ENCODE peak calls at places on chromosomes 1 and 21, in six cellular contexts. One of them, this sample, is unnamed. For H3K4me1, the result is how much of the 10 kb centered on the place peaks cover.

GRCh38 chr1:32361308-32361673 is 994 bp downstream of the FAM229A start:
- DNase-seq in mesendoderm: peak
- DNase-seq in IMR-90: no peak
- DNase-seq in ovary: peak
- DNase-seq in kidney: peak
- DNase-seq in upper lobe of right lung: no peak
- DNase-seq in this sample: no peak

GRCh38 chr1:194629011-194629410 is 1442.6 kb upstream of the B3GALT2 start:
- DNase-seq in mesendoderm: peak
- DNase-seq in IMR-90: no peak
- DNase-seq in ovary: no peak
- DNase-seq in kidney: no peak
- DNase-seq in upper lobe of right lung: no peak
- DNase-seq in this sample: no peak

GRCh38 chr1:22342734-22343191 is 108.9 kb upstream of the ZBTB40 start:
- DNase-seq in mesendoderm: no peak
- DNase-seq in IMR-90: no peak
- DNase-seq in ovary: no peak
- DNase-seq in kidney: no peak
- DNase-seq in upper lobe of right lung: no peak
- DNase-seq in this sample: no peak

GRCh38 chr1:171081220-171081993 is 9.3 kb upstream of the FMO3 start:
- DNase-seq in mesendoderm: peak
- DNase-seq in IMR-90: peak
- DNase-seq in ovary: no peak
- DNase-seq in kidney: no peak
- DNase-seq in upper lobe of right lung: no peak
- DNase-seq in this sample: no peak

GRCh38 chr21:43764576-43765495 is 11.3 kb downstream of the CSTB start:
- DNase-seq in mesendoderm: no peak
- DNase-seq in IMR-90: no peak
- DNase-seq in ovary: no peak
- DNase-seq in kidney: no peak
- DNase-seq in upper lobe of right lung: no peak
- DNase-seq in this sample: no peak

GRCh38 chr1:168422203-168422848 is 121.5 kb downstream of the XCL2 start:
- DNase-seq in mesendoderm: peak
- DNase-seq in IMR-90: no peak
- DNase-seq in ovary: no peak
- DNase-seq in kidney: no peak
- DNase-seq in upper lobe of right lung: no peak
- DNase-seq in this sample: no peak

GRCh38 chr1:210233495-210234253 is 1.1 kb downstream of the SERTAD4 start:
- DNase-seq in mesendoderm: peak
- DNase-seq in IMR-90: peak
- DNase-seq in ovary: peak
- DNase-seq in kidney: peak
- DNase-seq in upper lobe of right lung: peak
- DNase-seq in this sample: no peak

GRCh38 chr1:242467556-242468145 is 56.8 kb downstream of the PLD5 start:
- DNase-seq in mesendoderm: peak
- DNase-seq in IMR-90: peak
- DNase-seq in ovary: peak
- DNase-seq in kidney: no peak
- DNase-seq in upper lobe of right lung: no peak
- DNase-seq in this sample: no peak

GRCh38 chr1:99682291-99682751 is 36.4 kb downstream of the PALMD start:
- DNase-seq in mesendoderm: no peak
- DNase-seq in IMR-90: peak
- DNase-seq in ovary: no peak
- DNase-seq in kidney: no peak
- DNase-seq in upper lobe of right lung: no peak
- DNase-seq in this sample: no peak

GRCh38 chr21:44438531-44439210 is 16.6 kb upstream of the LRRC3 start:
- DNase-seq in mesendoderm: no peak
- DNase-seq in IMR-90: no peak
- DNase-seq in ovary: no peak
- DNase-seq in kidney: peak
- DNase-seq in upper lobe of right lung: peak
- DNase-seq in this sample: no peak

GRCh38 chr1:181126871-181127587 is 38.5 kb downstream of the IER5 start:
- DNase-seq in mesendoderm: no peak
- DNase-seq in IMR-90: no peak
- DNase-seq in ovary: no peak
- DNase-seq in kidney: no peak
- DNase-seq in upper lobe of right lung: no peak
- DNase-seq in this sample: no peak

GRCh38 chr1:113146242-113147072 is 73.5 kb downstream of the LRIG2 start:
- DNase-seq in mesendoderm: peak
- DNase-seq in IMR-90: peak
- DNase-seq in ovary: no peak
- DNase-seq in kidney: no peak
- DNase-seq in upper lobe of right lung: no peak
- DNase-seq in this sample: peak

GRCh38 chr21:41396452-41397107 is 29.5 kb upstream of the MX1 start:
- DNase-seq in mesendoderm: peak
- DNase-seq in IMR-90: no peak
- DNase-seq in ovary: no peak
- DNase-seq in kidney: peak
- DNase-seq in upper lobe of right lung: peak
- DNase-seq in this sample: no peak

GRCh38 chr1:207323425-207323976 is 2.0 kb downstream of the CD55 start:
- DNase-seq in mesendoderm: no peak
- DNase-seq in IMR-90: no peak
- DNase-seq in ovary: no peak
- DNase-seq in kidney: no peak
- DNase-seq in upper lobe of right lung: no peak
- DNase-seq in this sample: no peak

GRCh38 chr1:25257176-25257575 is 9.9 kb upstream of the RSRP1 start:
- DNase-seq in mesendoderm: no peak
- DNase-seq in IMR-90: peak
- DNase-seq in ovary: no peak
- DNase-seq in kidney: no peak
- DNase-seq in upper lobe of right lung: no peak
- DNase-seq in this sample: no peak

GRCh38 chr1:243596441-243597183 is 253.4 kb downstream of the AKT3 start:
- DNase-seq in mesendoderm: no peak
- DNase-seq in IMR-90: peak
- DNase-seq in ovary: no peak
- DNase-seq in kidney: no peak
- DNase-seq in upper lobe of right lung: no peak
- DNase-seq in this sample: peak

GRCh38 chr1:233113009-233113712 is 162.8 kb downstream of the NTPCR start:
- DNase-seq in mesendoderm: peak
- DNase-seq in IMR-90: peak
- DNase-seq in ovary: peak
- DNase-seq in kidney: peak
- DNase-seq in upper lobe of right lung: peak
- DNase-seq in this sample: no peak

GRCh38 chr1:224182057-224182865 is 779 bp upstream of the DEGS1 start:
- DNase-seq in mesendoderm: no peak
- DNase-seq in IMR-90: no peak
- DNase-seq in ovary: no peak
- DNase-seq in kidney: no peak
- DNase-seq in upper lobe of right lung: no peak
- DNase-seq in this sample: peak

GRCh38 chr1:47781171-47781959 is 215.8 kb downstream of the TRABD2B start:
- DNase-seq in mesendoderm: no peak
- DNase-seq in IMR-90: no peak
- DNase-seq in ovary: no peak
- DNase-seq in kidney: no peak
- DNase-seq in upper lobe of right lung: no peak
- DNase-seq in this sample: no peak

GRCh38 chr21:38136201-38136600 is 120.6 kb upstream of the KCNJ15 start:
- DNase-seq in mesendoderm: no peak
- DNase-seq in IMR-90: peak
- DNase-seq in ovary: no peak
- DNase-seq in kidney: no peak
- DNase-seq in upper lobe of right lung: no peak
- DNase-seq in this sample: no peak

DNA sequence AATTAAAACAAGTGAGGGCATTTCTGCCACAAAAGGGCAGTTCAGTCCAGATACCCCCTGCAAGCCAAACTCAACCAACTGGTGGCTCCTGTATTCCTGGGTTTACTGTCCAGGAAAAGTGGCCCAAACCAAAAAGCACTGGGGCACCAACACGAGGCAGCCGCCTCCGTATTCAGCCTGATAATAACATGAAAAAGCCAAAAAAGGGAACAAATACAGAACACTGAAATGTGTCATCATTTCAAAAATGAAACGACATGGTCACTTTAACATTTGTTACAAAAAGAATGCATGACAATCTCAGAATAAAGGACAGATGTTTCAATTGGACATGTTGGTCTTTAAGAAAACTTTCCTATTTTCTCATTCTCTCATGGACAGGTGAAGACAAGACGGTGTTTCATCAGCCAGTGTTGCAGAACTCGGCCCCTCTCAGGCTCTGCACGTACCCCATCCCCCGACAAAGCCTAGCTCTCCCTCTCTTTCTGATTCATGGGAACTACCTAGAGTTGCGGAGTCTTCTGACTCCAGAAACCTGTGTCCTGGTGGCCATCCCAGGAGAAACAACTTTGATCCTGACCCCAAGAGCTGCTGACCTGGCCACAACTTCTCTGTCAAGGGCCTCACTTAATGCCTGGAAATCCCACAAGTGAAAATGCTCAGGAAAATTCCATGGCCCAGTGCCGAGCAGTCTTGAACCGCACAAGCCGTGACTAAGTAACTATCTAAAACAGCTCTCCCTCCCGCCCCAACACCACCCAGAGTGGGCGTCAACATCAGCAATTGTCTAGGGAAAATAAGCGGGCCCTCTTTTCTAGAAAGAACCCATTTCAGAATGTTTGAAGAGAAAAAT is 27.1 kb downstream of the ZBTB17 start:
- DNase-seq in mesendoderm: peak
- DNase-seq in IMR-90: peak
- DNase-seq in ovary: peak
- DNase-seq in kidney: peak
- DNase-seq in upper lobe of right lung: peak
- DNase-seq in this sample: no peak
- H3K4me1 ChIP-seq in mesendoderm: under half
- H3K4me1 ChIP-seq in IMR-90: under half
- H3K4me1 ChIP-seq in ovary: under half
- H3K4me1 ChIP-seq in kidney: under half
- H3K4me1 ChIP-seq in upper lobe of right lung: half or more
- H3K4me1 ChIP-seq in this sample: half or more

GRCh38 chr1:7533006-7533405 is 238.1 kb upstream of the VAMP3 start:
- DNase-seq in mesendoderm: no peak
- DNase-seq in IMR-90: no peak
- DNase-seq in ovary: no peak
- DNase-seq in kidney: peak
- DNase-seq in upper lobe of right lung: no peak
- DNase-seq in this sample: no peak
- H3K27ac ChIP-seq in mesendoderm: no peak
- H3K27ac ChIP-seq in IMR-90: no peak
- H3K27ac ChIP-seq in ovary: no peak
- H3K27ac ChIP-seq in kidney: no peak
- H3K27ac ChIP-seq in upper lobe of right lung: no peak
- H3K27ac ChIP-seq in this sample: no peak

DNA sequence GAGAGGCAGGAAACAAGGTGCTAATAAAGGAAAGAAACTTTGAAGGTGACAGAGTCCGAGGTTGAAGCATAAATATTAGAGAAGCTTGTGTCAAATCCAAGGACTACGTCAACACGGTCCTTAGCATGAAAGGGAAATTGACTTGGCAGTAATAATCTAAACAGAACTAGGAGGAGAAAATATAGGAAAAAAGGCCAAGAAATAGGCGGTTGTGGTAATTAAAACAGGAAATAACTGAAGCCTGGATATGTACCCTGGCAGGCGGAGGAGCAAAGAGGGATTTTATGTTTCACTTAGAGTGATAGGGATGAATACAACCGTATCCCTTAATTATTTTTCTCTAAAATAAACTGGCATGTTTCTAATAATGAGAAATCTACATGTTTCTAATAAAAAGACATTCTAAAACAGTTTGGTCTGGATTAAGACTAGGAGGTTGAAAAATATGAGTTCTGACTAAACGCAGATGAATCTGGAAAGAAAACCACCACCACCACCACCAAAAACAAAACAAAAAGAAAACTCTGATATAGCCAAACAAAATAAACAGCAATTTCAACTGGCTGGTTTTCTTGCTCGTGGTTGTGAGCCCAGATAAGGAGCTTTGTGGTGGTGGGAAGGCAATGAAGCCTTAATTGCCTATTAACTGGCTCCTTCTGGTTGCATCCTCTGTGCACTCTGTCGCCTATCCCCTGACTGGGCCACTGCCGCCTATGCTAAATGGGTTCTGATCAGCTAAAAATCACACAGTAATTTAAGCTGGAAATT is 334.2 kb upstream of the SNX7 start:
- DNase-seq in mesendoderm: peak
- DNase-seq in IMR-90: peak
- DNase-seq in ovary: no peak
- DNase-seq in kidney: no peak
- DNase-seq in upper lobe of right lung: no peak
- DNase-seq in this sample: no peak
- H3K4me3 ChIP-seq in mesendoderm: no peak
- H3K4me3 ChIP-seq in IMR-90: no peak
- H3K4me3 ChIP-seq in ovary: no peak
- H3K4me3 ChIP-seq in kidney: no peak
- H3K4me3 ChIP-seq in upper lobe of right lung: no peak
- H3K4me3 ChIP-seq in this sample: no peak

DNA sequence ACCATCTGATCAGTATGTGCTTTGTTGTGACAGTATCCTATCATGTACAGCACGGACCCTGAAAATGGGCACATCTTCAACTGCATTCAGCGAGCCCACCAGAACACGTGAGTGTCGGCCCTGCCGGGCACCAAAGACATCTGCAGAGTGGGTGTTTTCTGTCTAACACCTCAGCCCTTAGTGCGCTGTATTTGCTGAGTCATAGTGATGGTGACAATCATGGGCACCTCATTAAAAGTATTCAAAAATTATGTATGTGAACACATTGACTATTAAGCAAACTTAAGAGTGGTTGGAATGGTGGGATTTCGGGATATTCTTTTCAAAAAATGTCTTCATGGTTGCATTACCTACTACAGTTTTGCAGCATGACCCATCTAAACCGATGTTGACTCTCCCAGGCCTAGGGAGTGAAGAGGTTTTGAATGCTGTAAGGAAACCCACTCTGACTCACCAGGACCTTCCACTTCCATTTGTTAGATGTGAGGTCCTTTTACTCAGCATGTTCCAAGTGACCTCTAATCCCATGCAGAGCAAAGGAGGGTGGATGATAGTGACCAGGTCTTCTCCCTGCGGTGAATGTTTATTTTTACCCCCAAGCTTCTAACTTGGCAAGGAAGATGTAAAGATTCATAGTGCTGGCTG is 20.1 kb downstream of the MGST3 start:
- DNase-seq in mesendoderm: no peak
- DNase-seq in IMR-90: peak
- DNase-seq in ovary: no peak
- DNase-seq in kidney: no peak
- DNase-seq in upper lobe of right lung: no peak
- DNase-seq in this sample: no peak
- H3K4me1 ChIP-seq in mesendoderm: under half
- H3K4me1 ChIP-seq in IMR-90: under half
- H3K4me1 ChIP-seq in ovary: under half
- H3K4me1 ChIP-seq in kidney: under half
- H3K4me1 ChIP-seq in upper lobe of right lung: under half
- H3K4me1 ChIP-seq in this sample: under half